ENCODE peak calls at places on chromosome 18, in ten cellular contexts. Q is GM13977; X is NCI-H1105 treated with DMSO at 0.1 percent for 48 hours; S is T-helper 1 cell; H is NCI-H2107; P is right cardiac atrium; E is smooth muscle cell of the brain vasculature; Z is T-helper 2 cell; O is A549; D is activated CD4-positive, alpha-beta T cell treated with anti-CD3 and anti-CD28 coated beads, Interleukin-2, amount 50 U/mL, for 1 hour. L is an unnamed sample.

GRCh38 chr18:26271917-26272549 is 45.8 kb downstream of the TAF4B start:
- DNase-seq in Q (no peak), X (no peak), S (no peak), H (no peak), P (no peak), E (no peak), Z (no peak), O (no peak), D (no peak), L (no peak)

GRCh38 chr18:74485860-74486849 is 10.0 kb upstream of the CNDP2 start:
- DNase-seq in Q (no peak), X (no peak), S (no peak), H (no peak), P (no peak), E (no peak), Z (no peak), O (no peak), D (no peak), L (no peak)

GRCh38 chr18:1017227-1017626 is 112.6 kb downstream of the ADCYAP1 start:
- DNase-seq in Q (no peak), X (no peak), S (no peak), H (no peak), P (no peak), E (no peak), Z (no peak), O (no peak), D (no peak), L (no peak)

GRCh38 chr18:69636529-69637301 is 236.0 kb downstream of the DOK6 start:
- DNase-seq in Q (no peak), X (no peak), S (peak; percentile 7), H (no peak), P (no peak), E (no peak), Z (peak; percentile 31), O (no peak), D (peak; percentile 11), L (peak; percentile 8)

GRCh38 chr18:56479836-56480235 is 158.6 kb downstream of the TXNL1 start:
- DNase-seq in Q (no peak), X (no peak), S (no peak), H (no peak), P (no peak), E (no peak), Z (no peak), O (no peak), D (no peak), L (no peak)

GRCh38 chr18:13464432-13465125 is 246.0 kb downstream of the LDLRAD4 start:
- DNase-seq in Q (peak; percentile 72), X (no peak), S (peak; percentile 51), H (no peak), P (peak; percentile 71), E (no peak), Z (peak; percentile 90), O (no peak), D (peak; percentile 59), L (peak; percentile 86)

GRCh38 chr18:29226201-29226600 is 1049.3 kb upstream of the CDH2 start:
- DNase-seq in Q (no peak), X (no peak), S (no peak), H (no peak), P (no peak), E (no peak), Z (no peak), O (no peak), D (no peak), L (no peak)

GRCh38 chr18:74638210-74638609 is 40.5 kb downstream of the ZNF407 start:
- DNase-seq in Q (no peak), X (no peak), S (no peak), H (no peak), P (no peak), E (no peak), Z (no peak), O (no peak), D (no peak), L (no peak)

GRCh38 chr18:36633961-36634412 is 194.8 kb downstream of the TPGS2 start:
- DNase-seq in Q (no peak), X (peak; percentile 91), S (no peak), H (no peak), P (no peak), E (no peak), Z (no peak), O (no peak), D (no peak), L (no peak)

GRCh38 chr18:76273036-76273545 is 222.0 kb downstream of the ZNF516 start:
- DNase-seq in Q (no peak), X (no peak), S (no peak), H (no peak), P (no peak), E (no peak), Z (no peak), O (no peak), D (no peak), L (no peak)

GRCh38 chr18:57131782-57132181 is 15.1 kb upstream of the BOD1L2 start:
- DNase-seq in Q (no peak), X (no peak), S (no peak), H (no peak), P (no peak), E (no peak), Z (no peak), O (no peak), D (no peak), L (no peak)

GRCh38 chr18:26655614-26656400 is 107.5 kb upstream of the KCTD1 start:
- DNase-seq in Q (no peak), X (peak; percentile 44), S (no peak), H (no peak), P (peak; percentile 68), E (no peak), Z (peak; percentile 10), O (peak; percentile 31), D (no peak), L (peak; percentile 6)

GRCh38 chr18:74252032-74252380 is 39.8 kb downstream of the CYB5A start:
- DNase-seq in Q (no peak), X (no peak), S (no peak), H (no peak), P (no peak), E (no peak), Z (peak; percentile 87), O (no peak), D (no peak), L (no peak)

GRCh38 chr18:39681061-39681460 is 2115.5 kb upstream of the CELF4 start:
- DNase-seq in Q (no peak), X (peak; percentile 25), S (no peak), H (no peak), P (no peak), E (no peak), Z (no peak), O (no peak), D (no peak), L (no peak)

GRCh38 chr18:35852786-35853185 is 119.7 kb upstream of the RMP24 start:
- DNase-seq in Q (no peak), X (no peak), S (no peak), H (no peak), P (no peak), E (no peak), Z (no peak), O (no peak), D (no peak), L (no peak)

GRCh38 chr18:76621782-76622495 is 126.9 kb upstream of the ZNF516 start:
- DNase-seq in Q (no peak), X (peak; percentile 33), S (no peak), H (no peak), P (no peak), E (no peak), Z (no peak), O (no peak), D (no peak), L (no peak)

GRCh38 chr18:3177902-3178687 is 41.7 kb downstream of the MYOM1 start:
- DNase-seq in Q (peak; percentile 78), X (no peak), S (no peak), H (no peak), P (peak; percentile 51), E (no peak), Z (peak; percentile 32), O (no peak), D (no peak), L (peak; percentile 33)

GRCh38 chr18:159037-159652 is 788 bp downstream of the USP14 start:
- DNase-seq in Q (peak; percentile 42), X (no peak), S (no peak), H (no peak), P (no peak), E (no peak), Z (peak; percentile 26), O (peak; percentile 35), D (no peak), L (peak; percentile 27)

GRCh38 chr18:50079571-50080295 is 115.2 kb downstream of the MYO5B start:
- DNase-seq in Q (no peak), X (peak; percentile 90), S (no peak), H (peak; percentile 21), P (peak; percentile 64), E (no peak), Z (no peak), O (no peak), D (no peak), L (no peak)

GRCh38 chr18:30920356-30920755 is 122.2 kb downstream of the DSC3 start:
- DNase-seq in Q (no peak), X (no peak), S (no peak), H (no peak), P (no peak), E (no peak), Z (no peak), O (no peak), D (no peak), L (no peak)

GRCh38 chr18:80132196-80132812 is 23.2 kb downstream of the ADNP2 start:
- DNase-seq in Q (no peak), X (no peak), S (no peak), H (no peak), P (no peak), E (no peak), Z (no peak), O (no peak), D (no peak), L (no peak)

GRCh38 chr18:76451475-76452331 is 43.3 kb downstream of the ZNF516 start:
- DNase-seq in Q (no peak), X (no peak), S (no peak), H (no peak), P (no peak), E (no peak), Z (no peak), O (no peak), D (no peak), L (no peak)

GRCh38 chr18:64115906-64116305 is 33.0 kb downstream of the LINC00305 start:
- DNase-seq in Q (no peak), X (no peak), S (no peak), H (no peak), P (no peak), E (no peak), Z (no peak), O (no peak), D (no peak), L (no peak)

GRCh38 chr18:26386421-26386820 is 160.2 kb downstream of the TAF4B start:
- DNase-seq in Q (no peak), X (no peak), S (no peak), H (no peak), P (no peak), E (peak; percentile 41), Z (no peak), O (no peak), D (no peak), L (no peak)

GRCh38 chr18:68441241-68441640 is 273.7 kb downstream of the TMX3 start:
- DNase-seq in Q (no peak), X (no peak), S (no peak), H (no peak), P (no peak), E (no peak), Z (no peak), O (no peak), D (no peak), L (no peak)

L was measured in CD4-positive, CD25-positive, alpha-beta regulatory T cell.